ENCODE peak calls at places on chromosomes 4 and X, in four cellular contexts. One of them, this sample, is unnamed. For H3K4me1, the result is how much of the 10 kb centered on the place peaks cover.

GRCh38 chrX:147912093-147912801 is 528 bp downstream of the FMR1 start:
- DNase-seq in colonic mucosa: peak
- DNase-seq in left ventricle myocardium inferior: peak
- DNase-seq in lung: peak
- DNase-seq in this sample: peak

GRCh38 chr4:152679414-152680281 is at the start of gene TMEM154:
- DNase-seq in colonic mucosa: peak
- DNase-seq in left ventricle myocardium inferior: peak
- DNase-seq in lung: peak
- DNase-seq in this sample: peak

GRCh38 chr4:2818351-2818939 is 25.2 kb upstream of the ADD1 start:
- DNase-seq in colonic mucosa: no peak
- DNase-seq in left ventricle myocardium inferior: no peak
- DNase-seq in lung: no peak
- DNase-seq in this sample: no peak

GRCh38 chr4:6332042-6332668 is 62.5 kb downstream of the WFS1 start:
- DNase-seq in colonic mucosa: no peak
- DNase-seq in left ventricle myocardium inferior: no peak
- DNase-seq in lung: no peak
- DNase-seq in this sample: no peak

GRCh38 chr4:48591372-48591771 is 101.3 kb downstream of the ZAR1 start:
- DNase-seq in colonic mucosa: no peak
- DNase-seq in left ventricle myocardium inferior: no peak
- DNase-seq in lung: no peak
- DNase-seq in this sample: no peak

GRCh38 chr4:152534541-152535231 is 1.2 kb downstream of the FBXW7 start:
- DNase-seq in colonic mucosa: peak
- DNase-seq in left ventricle myocardium inferior: peak
- DNase-seq in lung: peak
- DNase-seq in this sample: peak

GRCh38 chrX:153984351-153985178 is 12.0 kb downstream of the TMEM187 start:
- DNase-seq in colonic mucosa: no peak
- DNase-seq in left ventricle myocardium inferior: no peak
- DNase-seq in lung: no peak
- DNase-seq in this sample: no peak

GRCh38 chr4:151727365-151727764 is 33.4 kb downstream of the GATB start:
- DNase-seq in colonic mucosa: no peak
- DNase-seq in left ventricle myocardium inferior: no peak
- DNase-seq in lung: no peak
- DNase-seq in this sample: no peak

GRCh38 chr4:184344899-184345572 is 127.4 kb upstream of the ENPP6 start:
- DNase-seq in colonic mucosa: no peak
- DNase-seq in left ventricle myocardium inferior: no peak
- DNase-seq in lung: no peak
- DNase-seq in this sample: no peak
- H3K4me1 ChIP-seq in colonic mucosa: under half
- H3K4me1 ChIP-seq in left ventricle myocardium inferior: half or more
- H3K4me1 ChIP-seq in lung: under half
- H3K4me1 ChIP-seq in this sample: under half

DNA sequence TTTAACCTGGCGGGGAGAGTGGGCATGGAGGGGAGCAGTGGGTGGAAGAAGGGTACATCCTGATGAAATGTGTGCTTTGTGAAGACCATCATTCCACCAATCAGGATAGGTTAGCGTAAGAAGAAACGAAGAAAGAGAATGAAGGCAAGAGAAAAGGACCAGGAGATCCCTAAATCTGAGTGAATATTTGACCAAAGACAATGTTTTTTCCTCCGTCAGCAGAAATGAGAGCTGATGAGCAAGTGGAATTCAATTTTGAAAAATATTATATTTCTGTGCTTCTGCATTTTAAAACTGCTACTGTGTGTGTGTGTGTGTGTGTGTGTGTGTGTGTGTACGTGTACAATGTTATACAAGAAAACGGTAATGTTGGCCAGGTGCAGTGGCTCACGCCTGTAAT is 58.3 kb upstream of the NOCT start:
- DNase-seq in colonic mucosa: no peak
- DNase-seq in left ventricle myocardium inferior: no peak
- DNase-seq in lung: no peak
- DNase-seq in this sample: no peak
- H3K4me1 ChIP-seq in colonic mucosa: under half
- H3K4me1 ChIP-seq in left ventricle myocardium inferior: under half
- H3K4me1 ChIP-seq in lung: under half
- H3K4me1 ChIP-seq in this sample: under half

GRCh38 chr4:101141855-101142254 is 205.5 kb downstream of the PPP3CA start:
- DNase-seq in colonic mucosa: no peak
- DNase-seq in left ventricle myocardium inferior: no peak
- DNase-seq in lung: no peak
- DNase-seq in this sample: no peak
- H3K4me1 ChIP-seq in colonic mucosa: under half
- H3K4me1 ChIP-seq in left ventricle myocardium inferior: under half
- H3K4me1 ChIP-seq in lung: under half
- H3K4me1 ChIP-seq in this sample: under half

GRCh38 chr4:88276952-88277710 is 7.2 kb downstream of the PPM1K start:
- DNase-seq in colonic mucosa: no peak
- DNase-seq in left ventricle myocardium inferior: no peak
- DNase-seq in lung: no peak
- DNase-seq in this sample: no peak

GRCh38 chr4:88277711-88278025 is 6.7 kb downstream of the PPM1K start:
- DNase-seq in colonic mucosa: no peak
- DNase-seq in left ventricle myocardium inferior: no peak
- DNase-seq in lung: no peak
- DNase-seq in this sample: no peak

GRCh38 chr4:88283661-88284377 is 542 bp downstream of the PPM1K start:
- DNase-seq in colonic mucosa: peak
- DNase-seq in left ventricle myocardium inferior: peak
- DNase-seq in lung: peak
- DNase-seq in this sample: peak

GRCh38 chr4:88275949-88276515 is 8.3 kb downstream of the PPM1K start:
- DNase-seq in colonic mucosa: no peak
- DNase-seq in left ventricle myocardium inferior: no peak
- DNase-seq in lung: no peak
- DNase-seq in this sample: no peak

DNA sequence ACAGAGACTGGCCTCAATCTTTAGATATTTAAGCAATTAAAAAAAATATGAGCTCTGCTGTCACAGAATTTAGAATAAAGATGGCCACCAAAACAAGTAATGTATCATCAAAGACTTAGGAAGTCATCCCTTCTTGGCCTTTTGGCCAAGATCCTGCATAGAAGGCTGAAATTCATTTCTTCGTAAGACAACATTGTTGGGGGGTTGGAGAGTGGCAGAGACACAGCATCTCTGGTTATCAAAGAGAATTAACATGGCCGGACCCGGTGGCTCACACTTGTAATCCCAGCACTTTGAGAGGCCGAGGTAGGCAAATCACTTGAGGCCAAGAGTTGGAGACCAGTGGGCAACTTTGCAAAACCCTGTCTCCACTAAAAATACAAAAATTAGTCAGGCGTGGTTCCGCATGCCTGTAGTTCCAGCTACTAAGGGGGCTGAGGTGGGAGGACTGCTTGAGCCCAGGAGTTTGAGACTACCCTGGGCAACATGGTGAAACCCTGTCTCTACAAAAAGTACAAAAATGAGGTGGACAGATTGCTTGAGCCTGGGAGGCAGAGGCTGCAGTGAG is 4.0 kb downstream of the PPM1K start:
- DNase-seq in colonic mucosa: no peak
- DNase-seq in left ventricle myocardium inferior: no peak
- DNase-seq in lung: no peak
- DNase-seq in this sample: no peak
- H3K4me1 ChIP-seq in colonic mucosa: under half
- H3K4me1 ChIP-seq in left ventricle myocardium inferior: half or more
- H3K4me1 ChIP-seq in lung: under half
- H3K4me1 ChIP-seq in this sample: under half